ENCODE peak calls at places on chromosome 5, in four cellular contexts. G is HT-29; E is stimulated activated CD4-positive, alpha-beta T cell treated with anti-CD3 and anti-CD28 coated beads, Interleukin-2, amount 100 ng/mL, for 48 hours; B is CD8-positive, alpha-beta memory T cell. C is an unnamed sample.

GRCh38 chr5:147290261-147290660 is 55.4 kb downstream of the STK32A start:
- DNase-seq in G (no peak), E (no peak), B (no peak), C (peak)

GRCh38 chr5:133397432-133397831 is 214.9 kb downstream of the FSTL4 start:
- DNase-seq in G (no peak), E (no peak), B (no peak), C (no peak)

GRCh38 chr5:83789376-83789775 is 68.7 kb upstream of the HAPLN1 start:
- DNase-seq in G (no peak), E (no peak), B (no peak), C (no peak)

GRCh38 chr5:127136908-127137307 is 63.6 kb upstream of the C5orf63 start:
- DNase-seq in G (no peak), E (no peak), B (no peak), C (no peak)

GRCh38 chr5:150523472-150524350 is 15.8 kb downstream of the NDST1 start:
- DNase-seq in G (peak), E (no peak), B (no peak), C (no peak)

GRCh38 chr5:56155992-56156584 is 77.0 kb downstream of the ANKRD55 start:
- DNase-seq in G (no peak), E (no peak), B (no peak), C (no peak)

GRCh38 chr5:133663380-133664054 is 51.2 kb upstream of the FSTL4 start:
- DNase-seq in G (no peak), E (no peak), B (no peak), C (no peak)

GRCh38 chr5:92518318-92518913 is 1062.6 kb downstream of the NR2F1-AS1 start:
- DNase-seq in G (peak), E (no peak), B (no peak), C (no peak)

GRCh38 chr5:43646997-43647396 is 44.0 kb downstream of the NNT start:
- DNase-seq in G (peak), E (no peak), B (no peak), C (no peak)

C was measured in LNCaP clone FGC.